ENCODE peak calls at places on chromosomes 1 and 21, in five cellular contexts. S is adipocyte, V is GM23248, W is mesendoderm, Q is colonic mucosa. E is an unnamed sample.

GRCh38 chr1:15452866-15453571 is 3.5 kb upstream of the CELA2A start:
- DNase-seq in S (no peak), V (no peak), W (no peak), Q (no peak), E (no peak)

GRCh38 chr1:65170511-65171142 is 22.6 kb downstream of the AK4 start:
- DNase-seq in S (peak), V (peak), W (no peak), Q (no peak), E (no peak)

GRCh38 chr1:161872506-161872905 is 106.4 kb downstream of the ATF6 start:
- DNase-seq in S (peak), V (no peak), W (peak), Q (no peak), E (no peak)

GRCh38 chr1:162872981-162873380 is 12.0 kb upstream of the CCDC190 start:
- DNase-seq in S (peak), V (no peak), W (no peak), Q (no peak), E (no peak)

GRCh38 chr1:181117648-181118449 is 29.3 kb downstream of the IER5 start:
- DNase-seq in S (peak), V (peak), W (peak), Q (no peak), E (peak)

GRCh38 chr1:168320149-168320548 is 39.5 kb downstream of the TBX19 start:
- DNase-seq in S (no peak), V (no peak), W (no peak), Q (no peak), E (no peak)

GRCh38 chr1:26459573-26460031 is 12.6 kb upstream of the HMGN2 start:
- DNase-seq in S (no peak), V (no peak), W (no peak), Q (no peak), E (no peak)

GRCh38 chr1:150168960-150169565 is 19.3 kb downstream of the PLEKHO1 start:
- DNase-seq in S (peak), V (peak), W (peak), Q (peak), E (peak)

GRCh38 chr1:236064674-236065508 is at the start of gene NID1:
- DNase-seq in S (peak), V (peak), W (peak), Q (peak), E (peak)

GRCh38 chr1:245888809-245889208 is 618.3 kb downstream of the SMYD3 start:
- DNase-seq in S (peak), V (peak), W (peak), Q (no peak), E (peak)

GRCh38 chr1:107912614-107913013 is 52.4 kb downstream of the VAV3 start:
- DNase-seq in S (no peak), V (no peak), W (no peak), Q (no peak), E (no peak)

GRCh38 chr1:204634260-204634910 is 51.2 kb downstream of the LRRN2 start:
- DNase-seq in S (no peak), V (no peak), W (no peak), Q (no peak), E (no peak)

GRCh38 chr1:86515597-86515996 is 31.3 kb upstream of the CLCA4 start:
- DNase-seq in S (peak), V (peak), W (peak), Q (no peak), E (peak)

GRCh38 chr1:117095237-117095636 is 26.3 kb downstream of the TRIM45 start:
- DNase-seq in S (peak), V (peak), W (no peak), Q (no peak), E (no peak)

GRCh38 chr1:199302554-199302953 is 663.7 kb downstream of the PTPRC start:
- DNase-seq in S (peak), V (peak), W (no peak), Q (no peak), E (peak)

GRCh38 chr1:232509570-232509969 is 120.4 kb downstream of the SIPA1L2 start:
- DNase-seq in S (peak), V (no peak), W (peak), Q (no peak), E (no peak)

GRCh38 chr1:7373251-7373650 is 397.8 kb upstream of the VAMP3 start:
- DNase-seq in S (no peak), V (no peak), W (no peak), Q (no peak), E (no peak)

GRCh38 chr1:6130596-6130995 is 49.5 kb downstream of the CHD5 start:
- DNase-seq in S (no peak), V (no peak), W (no peak), Q (no peak), E (no peak)

GRCh38 chr1:59552001-59552400 is 255.1 kb downstream of the FGGY start:
- DNase-seq in S (no peak), V (no peak), W (peak), Q (no peak), E (no peak)

DNA sequence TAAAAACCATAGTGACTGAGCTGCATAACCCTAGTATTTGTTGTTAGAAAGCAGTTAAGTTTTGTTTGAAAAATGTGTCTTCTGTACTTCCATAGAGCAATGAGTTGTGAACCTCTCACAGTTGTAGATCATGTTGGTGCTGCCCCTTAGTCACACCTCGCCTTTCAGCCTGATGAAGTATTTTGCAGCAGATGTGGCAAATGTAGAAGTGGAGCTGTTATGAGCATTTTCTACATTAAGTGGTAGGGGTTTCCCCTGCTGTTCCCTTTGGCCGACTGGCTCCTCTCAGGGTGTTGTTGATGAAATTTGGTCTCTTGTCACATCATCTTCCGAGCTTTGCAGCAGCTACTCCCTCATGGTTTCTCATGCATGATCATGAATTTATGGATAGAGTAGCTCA is 33.6 kb upstream of the DENND1B start:
- DNase-seq in S (no peak), V (no peak), W (no peak), Q (no peak), E (no peak)
- H3K9ac ChIP-seq in S (no peak), V (no peak), W (no peak), Q (no peak), E (no peak)

DNA sequence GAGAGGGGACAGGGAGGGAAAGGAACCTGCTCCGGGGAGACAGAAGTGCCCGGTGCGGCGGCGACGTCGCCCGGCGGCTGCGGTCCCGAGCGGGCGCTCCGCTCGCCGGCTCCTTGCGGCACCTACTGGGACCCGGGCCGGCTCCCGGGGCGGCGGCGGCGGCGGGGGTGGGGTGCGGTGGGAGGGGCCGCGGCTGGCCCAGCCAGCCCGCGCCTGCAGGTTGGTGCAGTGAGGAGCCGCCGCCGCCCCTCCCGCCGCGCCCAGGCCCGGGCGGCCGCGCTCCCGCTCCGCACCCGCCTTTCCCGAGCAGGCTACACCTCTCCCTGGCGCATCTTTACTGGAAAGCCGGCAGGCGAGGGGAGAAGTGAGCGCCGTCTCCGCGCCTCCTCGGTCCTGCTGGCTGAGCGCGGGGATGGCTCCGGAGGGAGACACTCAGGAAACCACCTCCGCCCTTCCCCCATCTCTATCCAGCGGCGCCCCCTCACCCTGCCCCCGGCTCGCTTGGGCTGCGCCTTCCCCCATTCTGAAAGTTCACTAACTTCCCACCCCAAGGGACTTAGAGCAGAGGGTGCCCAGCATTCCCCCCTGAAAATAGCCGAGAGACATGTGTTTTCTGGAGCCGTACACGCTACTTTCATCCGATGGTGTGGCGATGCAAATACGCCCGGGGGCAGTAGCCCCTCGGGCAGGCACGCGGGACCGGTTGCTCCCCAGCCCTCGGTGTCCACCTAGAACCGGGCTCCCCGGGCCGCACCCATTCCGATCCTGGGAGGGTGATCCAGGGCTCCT is at the start of gene PLD5:
- DNase-seq in S (no peak), V (peak), W (peak), Q (no peak), E (peak)
- H3K9ac ChIP-seq in S (no peak), V (no peak), W (peak), Q (no peak), E (peak)

DNA sequence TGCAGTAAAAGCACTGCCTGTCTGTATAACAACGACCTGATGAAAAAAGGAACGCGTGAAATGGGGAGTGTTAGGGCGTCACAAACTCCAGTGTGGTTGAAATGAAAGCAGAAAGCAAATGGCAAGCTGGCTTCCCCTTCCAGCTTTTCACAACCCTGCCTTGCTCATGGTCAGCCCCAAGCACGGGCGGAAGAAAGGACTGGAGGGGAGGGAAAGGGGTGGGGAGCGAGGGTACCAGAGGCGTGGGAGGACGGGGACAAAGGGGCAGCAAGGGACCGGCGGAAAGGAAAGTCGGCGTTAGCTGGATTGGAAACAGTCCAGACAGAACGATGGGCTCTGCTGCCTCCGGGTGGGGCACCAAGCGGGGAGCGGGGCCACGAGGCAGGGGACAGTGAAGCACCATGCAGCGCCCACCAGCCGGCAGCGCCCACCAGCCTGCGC is 9.6 kb downstream of the VPS26C start:
- DNase-seq in S (peak), V (peak), W (no peak), Q (peak), E (no peak)
- H3K9ac ChIP-seq in S (peak), V (peak), W (peak), Q (peak), E (peak)

DNA sequence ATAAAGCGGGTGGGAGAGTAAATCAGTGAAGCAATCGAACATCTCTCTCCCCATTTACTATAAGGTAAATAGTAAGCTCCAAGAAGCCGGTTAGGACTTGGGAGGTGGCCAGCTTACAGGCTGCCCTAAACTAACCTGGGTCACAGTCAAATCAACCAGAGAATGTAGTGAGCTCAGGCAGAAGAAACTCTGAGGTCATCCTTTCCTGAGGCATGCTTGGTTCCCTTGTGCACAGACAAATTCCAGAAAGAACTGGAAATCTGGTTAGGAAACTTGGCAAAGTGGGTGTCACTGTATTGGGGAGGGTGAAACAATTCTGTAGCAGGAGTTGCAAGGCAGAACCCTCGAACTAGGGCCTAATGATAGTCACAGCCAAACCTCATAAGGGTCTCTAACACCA is 72.5 kb downstream of the NTMT2 start:
- DNase-seq in S (no peak), V (peak), W (no peak), Q (no peak), E (no peak)
- H3K9ac ChIP-seq in S (peak), V (no peak), W (no peak), Q (no peak), E (no peak)